ENCODE peak calls at places on chromosome 22, in four cellular contexts. D, Y, O and W are unnamed samples.

GRCh38 chr22:41919357-41920224 is 4.7 kb upstream of the SHISA8 start:
- DNase-seq in D (no peak), Y (peak; percentile 71), O (peak; percentile 70), W (peak; percentile 78)

GRCh38 chr22:49934891-49935557 is 16.6 kb downstream of the CRELD2 start:
- DNase-seq in D (no peak), Y (no peak), O (peak; percentile 74), W (peak; percentile 66)

GRCh38 chr22:40567106-40567505 is 69.4 kb downstream of the MRTFA start:
- DNase-seq in D (no peak), Y (no peak), O (no peak), W (no peak)

GRCh38 chr22:48758021-48758561 is 1069.6 kb downstream of the BRD1 start:
- DNase-seq in D (no peak), Y (no peak), O (no peak), W (no peak)

GRCh38 chr22:41405588-41405987 is 23.8 kb downstream of the TEF start:
- DNase-seq in D (no peak), Y (no peak), O (no peak), W (no peak)

GRCh38 chr22:49330421-49331222 is 497.1 kb downstream of the BRD1 start:
- DNase-seq in D (no peak), Y (no peak), O (no peak), W (no peak)

GRCh38 chr22:34380532-34380931 is 460.3 kb upstream of the LARGE1 start:
- DNase-seq in D (no peak), Y (no peak), O (no peak), W (no peak)

GRCh38 chr22:49368976-49369725 is 458.5 kb downstream of the BRD1 start:
- DNase-seq in D (peak; percentile 32), Y (no peak), O (peak; percentile 68), W (peak; percentile 86)

GRCh38 chr22:41762980-41763779 is 37.3 kb upstream of the CCDC134 start:
- DNase-seq in D (no peak), Y (no peak), O (peak; percentile 35), W (peak; percentile 72)

GRCh38 chr22:50117168-50117762 is 27.5 kb downstream of the MOV10L1 start:
- DNase-seq in D (no peak), Y (no peak), O (no peak), W (no peak)

GRCh38 chr22:32334640-32335365 is 22.9 kb upstream of the RFPL3 start:
- DNase-seq in D (no peak), Y (no peak), O (no peak), W (no peak)

GRCh38 chr22:29907753-29908515 is 25.0 kb downstream of the MTMR3 start:
- DNase-seq in D (peak; percentile 74), Y (no peak), O (peak; percentile 48), W (peak; percentile 69)

GRCh38 chr22:19107730-19108074 is 14.5 kb downstream of the DGCR2 start:
- DNase-seq in D (no peak), Y (no peak), O (no peak), W (no peak)

GRCh38 chr22:37118083-37118482 is 8.6 kb upstream of the TMPRSS6 start:
- DNase-seq in D (no peak), Y (no peak), O (no peak), W (no peak)

GRCh38 chr22:37115032-37115431 is 5.5 kb upstream of the TMPRSS6 start:
- DNase-seq in D (no peak), Y (no peak), O (no peak), W (no peak)

GRCh38 chr22:37119872-37120271 is 10.4 kb upstream of the TMPRSS6 start:
- DNase-seq in D (no peak), Y (no peak), O (no peak), W (no peak)

GRCh38 chr22:37113757-37114156 is 4.2 kb upstream of the TMPRSS6 start:
- DNase-seq in D (no peak), Y (no peak), O (no peak), W (no peak)

GRCh38 chr22:37117092-37117491 is 7.6 kb upstream of the TMPRSS6 start:
- DNase-seq in D (no peak), Y (no peak), O (no peak), W (no peak)
- TF ChIP-seq MYC in D (no peak), Y (no peak), O (no peak), W (no peak)

GRCh38 chr22:25478111-25478510 is 86.4 kb upstream of the GRK3 start:
- DNase-seq in D (no peak), Y (no peak), O (no peak), W (no peak)
- H3K4me3 ChIP-seq in D (no peak overlapping the region), Y (no peak overlapping the region), O (no peak overlapping the region), W (no peak overlapping the region)

GRCh38 chr22:45224988-45225731 is 15.5 kb downstream of the KIAA0930 start:
- DNase-seq in D (no peak), Y (no peak), O (no peak), W (no peak)

GRCh38 chr22:45225732-45226560 is 14.7 kb downstream of the KIAA0930 start:
- DNase-seq in D (no peak), Y (no peak), O (no peak), W (peak; percentile 98)

GRCh38 chr22:45221201-45221600 is 19.5 kb downstream of the KIAA0930 start:
- DNase-seq in D (no peak), Y (no peak), O (no peak), W (no peak)

GRCh38 chr22:45224331-45224730 is 16.4 kb downstream of the KIAA0930 start:
- DNase-seq in D (no peak), Y (no peak), O (no peak), W (no peak)

GRCh38 chr22:45223304-45224117 is 17.2 kb downstream of the KIAA0930 start:
- DNase-seq in D (no peak), Y (no peak), O (no peak), W (no peak)
- TF ChIP-seq MAX in D (no peak), Y (no peak), O (no peak), W (no peak)

DNA sequence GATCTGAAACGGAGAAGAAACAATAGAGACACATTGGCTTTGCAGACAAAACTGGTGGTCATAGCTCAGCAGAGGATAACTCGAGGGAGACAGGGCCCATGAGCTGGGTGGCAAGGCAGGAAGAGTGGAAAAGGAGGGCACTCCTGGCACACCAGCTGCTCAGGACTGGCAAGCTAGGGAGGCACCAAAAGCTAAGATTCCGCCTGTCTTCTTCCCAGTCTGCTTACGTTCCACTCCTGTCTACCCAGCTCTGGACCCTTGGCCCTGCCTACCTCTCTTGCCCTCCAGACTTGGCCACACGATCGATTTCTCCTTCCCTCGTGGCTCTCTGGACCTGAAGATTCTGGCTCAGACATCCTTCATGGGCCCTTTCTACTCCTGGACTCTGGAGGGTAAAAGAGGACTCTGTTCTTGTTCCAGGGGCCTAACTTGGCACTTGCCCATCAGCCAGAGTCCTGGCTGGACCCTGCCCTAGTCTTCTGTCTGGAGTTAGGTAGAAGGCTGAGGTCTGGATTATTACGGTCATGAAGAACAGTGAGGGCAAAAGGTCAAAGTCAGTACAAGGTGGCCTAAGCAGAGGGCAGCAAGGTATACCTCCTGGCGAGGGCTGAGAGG is 115.2 kb upstream of the PITPNB start:
- DNase-seq in D (no peak), Y (no peak), O (no peak), W (no peak)
- TF ChIP-seq MYC in D (no peak), Y (no peak), O (no peak), W (no peak)

GRCh38 chr22:38867124-38867455 is 4.9 kb downstream of the CBX6 start:
- DNase-seq in D (no peak), Y (no peak), O (no peak), W (no peak)
- H3K4me3 ChIP-seq in D (no peak overlapping the region), Y (no peak overlapping the region), O (no peak overlapping the region), W (no peak overlapping the region)

GRCh38 chr22:27888310-27888709 is 30.7 kb downstream of the PITPNB start:
- DNase-seq in D (no peak), Y (no peak), O (no peak), W (no peak)

GRCh38 chr22:27883656-27884350 is 35.3 kb downstream of the PITPNB start:
- DNase-seq in D (no peak), Y (no peak), O (no peak), W (no peak)

GRCh38 chr22:27886843-27887151 is 32.3 kb downstream of the PITPNB start:
- DNase-seq in D (no peak), Y (no peak), O (no peak), W (no peak)

GRCh38 chr22:27881404-27881803 is 37.7 kb downstream of the PITPNB start:
- DNase-seq in D (no peak), Y (no peak), O (no peak), W (no peak)

GRCh38 chr22:27885977-27886842 is 32.8 kb downstream of the PITPNB start:
- DNase-seq in D (peak; percentile 44), Y (no peak), O (peak; percentile 33), W (peak; percentile 49)
- TF ChIP-seq MAX in D (no peak), Y (no peak), O (no peak), W (no peak)

DNA sequence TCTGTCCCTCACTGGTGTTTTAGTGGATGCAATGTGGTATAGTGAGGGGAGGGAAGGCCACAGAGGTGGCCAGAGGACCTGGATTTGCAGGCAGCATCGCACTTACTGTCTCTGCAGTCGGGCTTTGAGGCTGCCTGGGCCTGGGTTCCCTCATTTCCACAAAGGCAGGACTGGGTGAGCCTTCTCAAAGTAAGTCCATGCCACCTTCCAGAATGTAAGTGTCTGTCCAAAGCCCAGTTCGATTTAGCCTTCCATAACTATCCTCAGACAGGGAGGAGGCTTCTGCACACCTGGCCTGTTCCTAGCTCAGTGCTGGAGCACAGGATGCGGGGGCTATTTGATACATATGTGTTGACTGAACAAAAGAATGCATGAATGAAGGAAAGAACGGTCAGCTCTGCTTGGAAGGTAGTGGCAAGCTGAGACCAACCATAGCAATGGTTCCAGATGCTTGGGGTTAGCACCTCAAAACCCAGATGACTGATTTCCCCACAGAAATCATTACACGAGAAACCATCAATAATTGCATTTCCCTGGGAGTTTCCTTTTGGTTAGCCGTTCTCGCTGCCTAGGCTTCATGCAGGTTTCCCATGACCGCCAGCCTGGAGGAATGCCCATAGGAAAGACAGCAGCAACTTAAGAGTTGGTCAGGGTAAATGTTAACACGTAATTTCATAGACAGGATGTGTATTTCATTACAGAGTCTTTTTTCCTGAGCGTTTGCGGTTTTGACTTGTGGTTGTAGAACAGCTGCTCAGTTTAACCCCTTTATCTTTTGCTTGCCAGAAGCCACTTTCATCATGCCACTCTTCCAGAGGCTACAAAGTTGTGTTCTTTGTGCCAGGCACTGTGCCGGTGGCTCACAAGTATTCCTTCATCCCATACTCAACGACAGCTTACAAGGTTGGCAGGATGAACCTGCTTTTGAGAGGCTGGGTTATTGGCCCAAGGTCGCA is 2.7 kb downstream of the IL17RA start:
- DNase-seq in D (no peak), Y (peak; percentile 55), O (no peak), W (peak; percentile 88)
- TF ChIP-seq MYC in D (no peak), Y (no peak), O (no peak), W (peak; percentile 23)